ENCODE peak calls at places on chromosomes 6 and 20, in nine cellular contexts. A, U, Q, K, C, V, M, J and L are unnamed samples.

GRCh38 chr20:4108495-4109306 is 93.3 kb upstream of the RNF24 start:
- DNase-seq in A (peak), U (peak), Q (peak), K (peak), C (peak), V (no peak), M (no peak), J (peak), L (no peak)

GRCh38 chr20:2706688-2707352 is 14.2 kb downstream of the EBF4 start:
- DNase-seq in A (no peak), U (no peak), Q (no peak), K (no peak), C (no peak), V (no peak), M (no peak), J (no peak), L (no peak)

GRCh38 chr6:151229401-151230276 is 10.1 kb upstream of the AKAP12 start:
- DNase-seq in A (no peak), U (no peak), Q (no peak), K (no peak), C (no peak), V (no peak), M (no peak), J (no peak), L (no peak)

GRCh38 chr6:150293019-150293418 is 75.8 kb upstream of the IYD start:
- DNase-seq in A (no peak), U (no peak), Q (no peak), K (no peak), C (no peak), V (no peak), M (no peak), J (no peak), L (no peak)

GRCh38 chr20:36066777-36067176 is 87.8 kb upstream of the EPB41L1 start:
- DNase-seq in A (no peak), U (no peak), Q (no peak), K (no peak), C (no peak), V (no peak), M (no peak), J (no peak), L (no peak)

GRCh38 chr6:146670161-146670560 is 71.4 kb downstream of the ADGB start:
- DNase-seq in A (no peak), U (peak), Q (no peak), K (no peak), C (no peak), V (no peak), M (no peak), J (peak), L (no peak)

GRCh38 chr6:156980948-156981347 is 203.8 kb downstream of the ARID1B start:
- DNase-seq in A (no peak), U (no peak), Q (no peak), K (no peak), C (peak), V (no peak), M (no peak), J (no peak), L (no peak)

GRCh38 chr20:50259705-50260479 is 69.3 kb downstream of the CEBPB start:
- DNase-seq in A (no peak), U (no peak), Q (no peak), K (peak), C (peak), V (no peak), M (no peak), J (no peak), L (no peak)

GRCh38 chr6:101090281-101090680 is 209.2 kb upstream of the ASCC3 start:
- DNase-seq in A (no peak), U (no peak), Q (peak), K (no peak), C (no peak), V (no peak), M (no peak), J (peak), L (no peak)

GRCh38 chr6:3878048-3878666 is 29.0 kb downstream of the FAM50B start:
- DNase-seq in A (no peak), U (no peak), Q (no peak), K (no peak), C (no peak), V (no peak), M (no peak), J (no peak), L (no peak)

GRCh38 chr20:40322941-40323340 is 366.1 kb downstream of the MAFB start:
- DNase-seq in A (no peak), U (no peak), Q (no peak), K (no peak), C (no peak), V (no peak), M (no peak), J (no peak), L (no peak)

GRCh38 chr6:47648031-47648430 is 50.3 kb upstream of the ADGRF4 start:
- DNase-seq in A (no peak), U (no peak), Q (no peak), K (no peak), C (no peak), V (no peak), M (no peak), J (no peak), L (no peak)

GRCh38 chr6:15779726-15780125 is 116.9 kb upstream of the DTNBP1 start:
- DNase-seq in A (no peak), U (no peak), Q (no peak), K (no peak), C (no peak), V (no peak), M (no peak), J (no peak), L (no peak)

GRCh38 chr6:20916081-20916480 is 381.8 kb downstream of the CDKAL1 start:
- DNase-seq in A (no peak), U (peak), Q (peak), K (no peak), C (no peak), V (no peak), M (no peak), J (peak), L (no peak)

GRCh38 chr20:3189561-3190131 is 14.8 kb downstream of the DDRGK1 start:
- DNase-seq in A (no peak), U (no peak), Q (no peak), K (no peak), C (no peak), V (peak), M (no peak), J (no peak), L (no peak)

GRCh38 chr20:47681977-47682812 is 103.1 kb downstream of the SULF2 start:
- DNase-seq in A (no peak), U (no peak), Q (no peak), K (peak), C (no peak), V (peak), M (no peak), J (no peak), L (no peak)

GRCh38 chr6:47267301-47267700 is 42.4 kb downstream of the TNFRSF21 start:
- DNase-seq in A (no peak), U (no peak), Q (peak), K (no peak), C (peak), V (no peak), M (no peak), J (no peak), L (no peak)

GRCh38 chr6:28977351-28978136 is 27.6 kb downstream of the ZNF311 start:
- DNase-seq in A (no peak), U (peak), Q (peak), K (no peak), C (peak), V (peak), M (peak), J (peak), L (peak)

GRCh38 chr20:39822667-39823066 is 860.5 kb downstream of the DHX35 start:
- DNase-seq in A (no peak), U (peak), Q (peak), K (no peak), C (no peak), V (no peak), M (no peak), J (peak), L (no peak)

GRCh38 chr6:85483041-85483700 is 33.3 kb downstream of the NT5E start:
- DNase-seq in A (peak), U (peak), Q (peak), K (peak), C (peak), V (peak), M (peak), J (peak), L (peak)

GRCh38 chr6:38270367-38270766 is 369.4 kb downstream of the BTBD9 start:
- DNase-seq in A (no peak), U (no peak), Q (no peak), K (no peak), C (no peak), V (no peak), M (no peak), J (no peak), L (no peak)

GRCh38 chr6:132236744-132237143 is 164.5 kb downstream of the MOXD1 start:
- DNase-seq in A (no peak), U (peak), Q (peak), K (no peak), C (no peak), V (no peak), M (no peak), J (peak), L (no peak)

GRCh38 chr6:43093361-43094289 is 17.5 kb downstream of the PTK7 start:
- DNase-seq in A (no peak), U (peak), Q (no peak), K (no peak), C (no peak), V (peak), M (no peak), J (peak), L (no peak)

GRCh38 chr6:166456360-166457156 is 73.8 kb upstream of the MPC1 start:
- DNase-seq in A (no peak), U (peak), Q (peak), K (no peak), C (no peak), V (no peak), M (no peak), J (peak), L (no peak)

GRCh38 chr6:53735896-53736295 is 58.9 kb upstream of the LRRC1 start:
- DNase-seq in A (no peak), U (no peak), Q (no peak), K (no peak), C (no peak), V (no peak), M (no peak), J (no peak), L (no peak)

GRCh38 chr6:55445648-55446204 is 118.5 kb downstream of the GFRAL start:
- DNase-seq in A (no peak), U (peak), Q (peak), K (no peak), C (no peak), V (no peak), M (no peak), J (peak), L (peak)

GRCh38 chr6:49826743-49827406 is 39.5 kb downstream of the CRISP1 start:
- DNase-seq in A (no peak), U (no peak), Q (no peak), K (no peak), C (no peak), V (no peak), M (no peak), J (no peak), L (no peak)

GRCh38 chr6:44333942-44334341 is 8.5 kb upstream of the SPATS1 start:
- DNase-seq in A (no peak), U (no peak), Q (no peak), K (no peak), C (no peak), V (no peak), M (no peak), J (no peak), L (no peak)

GRCh38 chr20:1489328-1489727 is 1.9 kb downstream of the SIRPB2 start:
- DNase-seq in A (no peak), U (no peak), Q (no peak), K (no peak), C (no peak), V (no peak), M (no peak), J (no peak), L (no peak)

GRCh38 chr20:3010985-3011723 is 32.3 kb upstream of the GNRH2 start:
- DNase-seq in A (no peak), U (peak), Q (peak), K (no peak), C (no peak), V (no peak), M (no peak), J (peak), L (no peak)

GRCh38 chr20:48094196-48094749 is 309.0 kb upstream of the SULF2 start:
- DNase-seq in A (no peak), U (no peak), Q (no peak), K (no peak), C (no peak), V (no peak), M (no peak), J (no peak), L (no peak)

GRCh38 chr20:49747707-49748524 is 34.2 kb upstream of the B4GALT5 start:
- DNase-seq in A (peak), U (peak), Q (peak), K (peak), C (no peak), V (peak), M (no peak), J (peak), L (no peak)

GRCh38 chr20:53736757-53737403 is 143.2 kb upstream of the ZNF217 start:
- DNase-seq in A (no peak), U (peak), Q (peak), K (no peak), C (peak), V (no peak), M (no peak), J (no peak), L (no peak)

GRCh38 chr20:33640287-33640686 is 21.8 kb upstream of the C20orf144 start:
- DNase-seq in A (no peak), U (no peak), Q (peak), K (no peak), C (peak), V (no peak), M (no peak), J (no peak), L (no peak)

DNA sequence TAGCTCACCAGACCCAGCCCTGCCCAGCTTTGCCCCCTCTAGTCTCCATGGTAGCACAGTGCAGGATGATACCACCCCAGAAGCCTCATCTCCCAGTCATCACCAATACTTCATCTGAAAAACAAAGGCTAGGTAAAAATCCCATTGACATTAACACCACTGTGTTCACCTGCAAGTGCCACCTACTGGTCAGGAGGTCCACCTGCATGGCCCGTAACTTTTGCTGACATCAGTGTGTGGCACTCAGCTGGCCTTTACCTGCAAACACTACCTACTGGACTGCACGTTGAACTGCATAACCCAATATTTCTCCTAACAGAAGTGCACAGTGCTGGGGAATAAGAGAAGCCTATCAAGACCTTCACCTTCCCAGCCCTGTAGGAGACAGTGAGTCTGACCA is 234.7 kb upstream of the ADGRB3 start:
- DNase-seq in A (no peak), U (no peak), Q (no peak), K (no peak), C (no peak), V (no peak), M (no peak), J (no peak), L (no peak)
- TF ChIP-seq CTCF in A (no peak), U (no peak), Q (no peak), K (no peak), C (peak), V (no peak), M (no peak), J (no peak), L (peak)

DNA sequence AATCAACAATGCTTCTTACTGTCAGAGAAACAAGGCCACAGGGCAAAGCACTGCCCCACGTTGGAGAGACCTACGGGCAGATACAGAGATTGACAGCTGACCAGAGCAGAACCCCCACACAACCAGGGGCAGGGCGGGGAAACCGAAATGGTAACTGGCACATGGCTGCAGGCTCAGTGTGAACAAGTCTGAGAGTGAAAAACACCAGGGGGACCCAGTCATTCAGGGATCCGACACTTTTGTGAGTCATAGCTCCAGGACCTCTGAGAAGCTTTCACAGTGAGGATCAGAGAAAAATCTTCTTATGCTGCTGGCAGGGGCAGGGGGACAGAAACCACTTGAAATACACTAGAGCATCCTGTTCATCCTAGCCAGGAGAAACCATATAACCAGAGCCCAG is 254.2 kb downstream of the C6orf118 start:
- DNase-seq in A (no peak), U (no peak), Q (no peak), K (no peak), C (no peak), V (no peak), M (no peak), J (peak), L (no peak)
- TF ChIP-seq CTCF in A (no peak), U (no peak), Q (peak), K (no peak), C (no peak), V (no peak), M (no peak), J (no peak), L (no peak)

DNA sequence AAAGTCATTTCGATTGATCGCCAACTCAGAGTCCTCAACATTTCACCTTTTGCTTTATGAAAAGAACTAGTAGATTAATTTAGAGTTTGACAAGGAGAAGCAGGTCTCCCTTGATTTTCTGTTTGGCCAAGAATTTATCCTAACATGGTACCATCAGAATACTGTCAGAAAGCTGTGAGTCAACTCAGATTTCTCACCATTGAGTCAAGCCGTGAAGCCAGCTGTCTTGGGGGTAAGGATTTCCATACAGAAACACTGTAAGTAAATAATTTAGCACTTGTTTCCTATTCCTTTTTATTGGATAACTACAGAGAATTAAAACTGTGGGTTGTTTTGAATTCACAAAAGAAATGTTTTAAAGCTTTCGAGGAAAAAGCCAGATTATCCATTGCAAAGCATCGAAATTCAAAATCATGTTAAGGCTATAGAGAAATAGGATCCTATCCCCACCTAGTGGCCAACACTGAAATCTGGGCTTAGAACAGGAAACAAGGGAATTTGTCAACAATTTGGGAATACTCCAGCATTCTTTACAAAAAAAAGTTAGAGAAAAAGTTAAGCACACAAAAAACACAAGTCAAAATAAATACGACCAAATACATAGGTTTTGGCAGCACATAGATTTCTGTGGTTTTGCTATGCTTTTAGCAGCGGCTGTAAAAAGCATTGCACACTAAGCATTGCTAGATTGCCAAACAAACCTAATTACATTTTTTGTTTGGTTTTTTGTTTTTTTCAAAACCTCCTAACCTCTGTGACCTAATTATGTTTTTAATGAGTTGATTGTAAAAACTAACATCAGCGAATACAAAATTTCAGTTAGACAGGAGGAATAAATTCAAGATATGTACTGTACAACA is 44.2 kb downstream of the COL11A2 start:
- DNase-seq in A (no peak), U (peak), Q (peak), K (peak), C (no peak), V (no peak), M (no peak), J (peak), L (no peak)
- TF ChIP-seq CTCF in A (peak), U (peak), Q (peak), K (peak), C (peak), V (peak), M (peak), J (peak), L (peak)

GRCh38 chr6:36928547-36928918 is 26.0 kb upstream of the PI16 start:
- DNase-seq in A (no peak), U (no peak), Q (no peak), K (no peak), C (no peak), V (no peak), M (no peak), J (no peak), L (no peak)

GRCh38 chr6:36925809-36926208 is 28.7 kb upstream of the PI16 start:
- DNase-seq in A (no peak), U (no peak), Q (no peak), K (no peak), C (no peak), V (no peak), M (no peak), J (no peak), L (no peak)

GRCh38 chr6:36926711-36927110 is 27.8 kb upstream of the PI16 start:
- DNase-seq in A (no peak), U (no peak), Q (no peak), K (no peak), C (no peak), V (no peak), M (no peak), J (peak), L (no peak)

GRCh38 chr6:36927691-36928546 is 26.6 kb upstream of the PI16 start:
- DNase-seq in A (peak), U (peak), Q (no peak), K (no peak), C (no peak), V (no peak), M (no peak), J (no peak), L (no peak)

DNA sequence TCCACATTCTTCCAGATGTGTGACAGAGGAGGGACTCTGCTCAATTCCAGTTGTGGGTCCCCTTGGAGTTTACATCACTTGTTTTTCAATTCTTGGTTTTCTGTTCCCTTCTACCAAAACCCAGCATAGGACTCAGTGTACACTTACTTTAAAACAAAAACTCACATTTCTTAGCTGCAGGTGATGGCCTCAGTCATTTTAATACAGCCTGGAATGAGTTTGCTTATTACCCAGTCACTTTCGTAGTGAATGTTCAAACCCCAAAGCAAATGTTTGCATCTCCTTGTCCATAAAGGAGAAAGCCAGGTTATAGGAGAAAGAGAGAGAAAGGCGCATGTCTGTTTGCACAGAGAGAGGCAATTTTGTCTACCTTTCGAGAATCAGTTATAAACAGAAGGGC is 27.4 kb upstream of the PI16 start:
- DNase-seq in A (no peak), U (no peak), Q (no peak), K (no peak), C (no peak), V (no peak), M (no peak), J (no peak), L (no peak)
- TF ChIP-seq CTCF in A (no peak), U (no peak), Q (no peak), K (no peak), C (no peak), V (no peak), M (no peak), J (no peak), L (no peak)

GRCh38 chr6:33702345-33702977 is 9.0 kb downstream of the UQCC2 start:
- DNase-seq in A (no peak), U (peak), Q (peak), K (no peak), C (peak), V (peak), M (no peak), J (peak), L (no peak)
- TF ChIP-seq CTCF in A (peak), U (peak), Q (peak), K (peak), C (peak), V (peak), M (no peak), J (peak), L (peak)

DNA sequence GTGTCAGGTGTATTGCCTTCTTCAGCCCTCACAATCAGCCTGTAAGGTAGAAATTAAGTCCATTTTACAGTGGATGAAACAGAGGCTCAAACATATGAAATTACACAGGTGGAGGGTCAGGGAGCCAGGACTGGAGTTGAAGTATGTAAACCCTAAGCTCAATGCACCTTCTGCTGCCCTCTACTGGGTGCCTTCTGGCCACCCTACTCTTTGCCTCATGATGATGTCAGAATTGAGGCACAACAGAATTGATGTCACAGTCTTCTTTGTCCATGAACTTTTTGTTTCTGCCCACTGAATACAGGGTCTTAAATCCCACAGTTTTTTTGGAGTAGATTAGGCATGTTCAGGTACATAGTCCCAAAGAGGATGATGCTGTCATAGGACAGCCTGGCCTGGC is 400.8 kb upstream of the CHD6 start:
- DNase-seq in A (no peak), U (no peak), Q (no peak), K (no peak), C (no peak), V (no peak), M (no peak), J (no peak), L (no peak)
- TF ChIP-seq CTCF in A (no peak), U (no peak), Q (no peak), K (no peak), C (no peak), V (no peak), M (no peak), J (no peak), L (peak)